ENCODE peak calls at places on chromosomes 11 and 22, in four cellular contexts. A is cardiac fibroblast, R is NCI-H2081, W is caudate nucleus. G is an unnamed sample.

GRCh38 chr22:42080287-42080686 is 787 bp downstream of the SMDT1 start:
- DNase-seq in A (peak), R (peak), W (peak), G (no peak)

GRCh38 chr11:38543311-38543710 is 1945.3 kb upstream of the RAG2 start:
- DNase-seq in A (peak), R (no peak), W (no peak), G (no peak)

GRCh38 chr11:119134389-119134978 is 13.1 kb downstream of the HINFP start:
- DNase-seq in A (no peak), R (no peak), W (no peak), G (no peak)

GRCh38 chr22:49767355-49768062 is 60.2 kb downstream of the BRD1 start:
- DNase-seq in A (peak), R (peak), W (no peak), G (no peak)

GRCh38 chr22:33110562-33111163 is 52.5 kb upstream of the SYN3 start:
- DNase-seq in A (no peak), R (no peak), W (no peak), G (no peak)

GRCh38 chr22:17402304-17402703 is 33.0 kb downstream of the CECR2 start:
- DNase-seq in A (no peak), R (no peak), W (no peak), G (no peak)

GRCh38 chr22:24926849-24927579 is 19.5 kb downstream of the LHFPL7 start:
- DNase-seq in A (peak), R (no peak), W (no peak), G (no peak)

GRCh38 chr11:15976433-15977045 is 379.8 kb downstream of the SOX6 start:
- DNase-seq in A (peak), R (no peak), W (no peak), G (no peak)

GRCh38 chr11:95821640-95822039 is 31.3 kb downstream of the CEP57 start:
- DNase-seq in A (peak), R (no peak), W (no peak), G (no peak)

GRCh38 chr11:120078397-120078796 is 59.5 kb downstream of the TRIM29 start:
- DNase-seq in A (no peak), R (no peak), W (no peak), G (no peak)

GRCh38 chr11:56817661-56818060 is 69.2 kb upstream of the OR9G4 start:
- DNase-seq in A (no peak), R (no peak), W (no peak), G (no peak)

GRCh38 chr11:6927030-6927617 is 898 bp downstream of the ZNF215 start:
- DNase-seq in A (no peak), R (peak), W (no peak), G (no peak)

GRCh38 chr22:28009272-28009827 is 90.3 kb upstream of the PITPNB start:
- DNase-seq in A (peak), R (peak), W (peak), G (peak)

GRCh38 chr11:130510407-130511006 is 62.1 kb downstream of the ADAMTS15 start:
- DNase-seq in A (peak), R (no peak), W (no peak), G (no peak)

GRCh38 chr11:35218956-35219355 is 80.0 kb downstream of the CD44 start:
- DNase-seq in A (peak), R (no peak), W (no peak), G (no peak)

GRCh38 chr22:39545310-39546063 is 12.9 kb upstream of the RPS19BP1 start:
- DNase-seq in A (peak), R (no peak), W (no peak), G (peak)

GRCh38 chr11:128523616-128524015 is 63.7 kb downstream of the ETS1 start:
- DNase-seq in A (peak), R (no peak), W (no peak), G (no peak)

GRCh38 chr22:50443801-50444625 is 30.8 kb downstream of the SBF1 start:
- DNase-seq in A (no peak), R (no peak), W (no peak), G (peak)

GRCh38 chr11:45560153-45560934 is 105.1 kb downstream of the CHST1 start:
- DNase-seq in A (peak), R (no peak), W (no peak), G (no peak)

GRCh38 chr11:121352301-121352891 is 59.8 kb downstream of the SC5D start:
- DNase-seq in A (no peak), R (peak), W (peak), G (no peak)

GRCh38 chr22:45129703-45130524 is 33.8 kb upstream of the NUP50 start:
- DNase-seq in A (no peak), R (no peak), W (no peak), G (no peak)

GRCh38 chr11:16881074-16881709 is 133.0 kb downstream of the PLEKHA7 start:
- DNase-seq in A (peak), R (no peak), W (peak), G (no peak)

G was measured in CD8-positive, alpha-beta memory T cell.